ENCODE peak calls at places on chromosomes 3 and 15, in ten cellular contexts. Y is stimulated activated naive CD8-positive, alpha-beta T cell treated with anti-CD3 and anti-CD28 coated beads, Interleukin-15, Interleukin-2, amounts not matched to agents 100 U/mL and 50 U/mL, for 24 hours; L is stimulated activated CD4-positive, alpha-beta T cell treated with anti-CD3 and anti-CD28 coated beads, Interleukin-15, amount 100 ng/mL, for 1 hour; X is T-helper 9 cell; N is hypothalamus; Q is astrocyte; A is heart right ventricle; S is ACHN; V is iPS-NIHi11; D is thyroid gland. P is an unnamed sample.

GRCh38 chr3:159364511-159364910 is 562.7 kb downstream of the MFSD1 start:
- DNase-seq in Y (no peak), L (no peak), X (no peak), N (no peak), Q (no peak), A (no peak), S (no peak), V (no peak), D (no peak), P (no peak)

GRCh38 chr15:40487816-40488682 is 17.3 kb downstream of the CHST14 start:
- DNase-seq in Y (no peak), L (no peak), X (no peak), N (no peak), Q (no peak), A (no peak), S (no peak), V (no peak), D (no peak), P (no peak)

GRCh38 chr3:57956119-57956832 is 51.9 kb upstream of the FLNB start:
- DNase-seq in Y (no peak), L (no peak), X (no peak), N (no peak), Q (peak), A (no peak), S (peak), V (no peak), D (no peak), P (no peak)

GRCh38 chr15:97902140-97902780 is 58.2 kb upstream of the ARRDC4 start:
- DNase-seq in Y (no peak), L (no peak), X (no peak), N (no peak), Q (no peak), A (no peak), S (peak), V (no peak), D (peak), P (no peak)

GRCh38 chr15:44087578-44088190 is 107.4 kb downstream of the FRMD5 start:
- DNase-seq in Y (no peak), L (no peak), X (no peak), N (no peak), Q (peak), A (no peak), S (peak), V (no peak), D (no peak), P (no peak)

GRCh38 chr3:134900482-134900881 is 105.4 kb downstream of the EPHB1 start:
- DNase-seq in Y (no peak), L (no peak), X (no peak), N (no peak), Q (no peak), A (no peak), S (no peak), V (no peak), D (no peak), P (no peak)

GRCh38 chr3:164486150-164486549 is 592.1 kb downstream of the SI start:
- DNase-seq in Y (no peak), L (no peak), X (no peak), N (no peak), Q (no peak), A (no peak), S (no peak), V (no peak), D (no peak), P (no peak)

GRCh38 chr15:91561371-91562100 is 292.0 kb upstream of the SLCO3A1 start:
- DNase-seq in Y (no peak), L (no peak), X (no peak), N (peak), Q (peak), A (peak), S (peak), V (no peak), D (no peak), P (no peak)

GRCh38 chr3:127984241-127984975 is 67.8 kb upstream of the SEC61A1 start:
- DNase-seq in Y (no peak), L (no peak), X (no peak), N (no peak), Q (peak), A (no peak), S (no peak), V (no peak), D (no peak), P (no peak)

GRCh38 chr3:18394384-18394995 is 30.6 kb downstream of the SATB1 start:
- DNase-seq in Y (no peak), L (no peak), X (no peak), N (no peak), Q (no peak), A (no peak), S (no peak), V (no peak), D (no peak), P (no peak)

GRCh38 chr15:68210821-68211655 is 5.9 kb upstream of the CALML4 start:
- DNase-seq in Y (peak), L (no peak), X (peak), N (peak), Q (no peak), A (peak), S (peak), V (peak), D (peak), P (peak)

GRCh38 chr3:112053229-112053628 is 18.7 kb downstream of the TMPRSS7 start:
- DNase-seq in Y (no peak), L (no peak), X (no peak), N (no peak), Q (no peak), A (no peak), S (no peak), V (no peak), D (no peak), P (no peak)

GRCh38 chr3:121411554-121411953 is 134.2 kb downstream of the POLQ start:
- DNase-seq in Y (no peak), L (no peak), X (no peak), N (no peak), Q (peak), A (no peak), S (no peak), V (no peak), D (no peak), P (no peak)

GRCh38 chr3:80606073-80606472 is 838.3 kb upstream of the ROBO1 start:
- DNase-seq in Y (no peak), L (no peak), X (no peak), N (no peak), Q (no peak), A (no peak), S (peak), V (no peak), D (no peak), P (no peak)

GRCh38 chr15:73945109-73945508 is 18.8 kb downstream of the LOXL1 start:
- DNase-seq in Y (no peak), L (no peak), X (no peak), N (no peak), Q (no peak), A (no peak), S (no peak), V (no peak), D (no peak), P (no peak)

GRCh38 chr3:119301001-119301400 is 6.8 kb downstream of the ARHGAP31 start:
- DNase-seq in Y (no peak), L (no peak), X (no peak), N (peak), Q (no peak), A (no peak), S (no peak), V (no peak), D (no peak), P (no peak)

GRCh38 chr15:77508541-77509505 is 88.1 kb downstream of the HMG20A start:
- DNase-seq in Y (no peak), L (no peak), X (no peak), N (no peak), Q (peak), A (peak), S (no peak), V (no peak), D (peak), P (no peak)

GRCh38 chr15:39597336-39597735 is 16.5 kb downstream of the THBS1 start:
- DNase-seq in Y (no peak), L (no peak), X (no peak), N (no peak), Q (no peak), A (no peak), S (no peak), V (no peak), D (no peak), P (no peak)

GRCh38 chr15:95864467-95864886 is 466.0 kb upstream of the NR2F2 start:
- DNase-seq in Y (no peak), L (no peak), X (no peak), N (no peak), Q (no peak), A (no peak), S (no peak), V (no peak), D (no peak), P (peak)

GRCh38 chr3:100527347-100527735 is 34.9 kb downstream of the TMEM45A start:
- DNase-seq in Y (no peak), L (no peak), X (no peak), N (no peak), Q (no peak), A (no peak), S (no peak), V (no peak), D (no peak), P (no peak)

GRCh38 chr3:194367992-194368841 is 1.3 kb downstream of the LRRC15 start:
- DNase-seq in Y (no peak), L (no peak), X (no peak), N (no peak), Q (peak), A (no peak), S (no peak), V (no peak), D (no peak), P (no peak)

GRCh38 chr15:95558916-95559315 is 771.6 kb upstream of the NR2F2 start:
- DNase-seq in Y (no peak), L (no peak), X (no peak), N (no peak), Q (no peak), A (no peak), S (no peak), V (no peak), D (no peak), P (no peak)

GRCh38 chr3:127037423-127037841 is 54.5 kb downstream of the PLXNA1 start:
- DNase-seq in Y (no peak), L (no peak), X (no peak), N (no peak), Q (no peak), A (no peak), S (no peak), V (no peak), D (no peak), P (no peak)

GRCh38 chr15:65985387-65985786 is 116.1 kb downstream of the RAB11A start:
- DNase-seq in Y (no peak), L (no peak), X (no peak), N (no peak), Q (no peak), A (no peak), S (no peak), V (no peak), D (no peak), P (no peak)

GRCh38 chr15:65525622-65526021 is 4.6 kb upstream of the HACD3 start:
- DNase-seq in Y (no peak), L (no peak), X (no peak), N (peak), Q (peak), A (peak), S (no peak), V (no peak), D (peak), P (no peak)

GRCh38 chr15:66701422-66702034 is 508 bp upstream of the SMAD6 start:
- DNase-seq in Y (peak), L (no peak), X (peak), N (peak), Q (peak), A (peak), S (peak), V (no peak), D (peak), P (peak)

GRCh38 chr3:184305577-184305976 is 6.5 kb downstream of the PSMD2 start:
- DNase-seq in Y (no peak), L (no peak), X (no peak), N (no peak), Q (no peak), A (no peak), S (peak), V (no peak), D (no peak), P (no peak)

GRCh38 chr3:192063570-192063969 is 602.6 kb downstream of the PYDC2 start:
- DNase-seq in Y (no peak), L (no peak), X (no peak), N (peak), Q (peak), A (peak), S (no peak), V (peak), D (no peak), P (no peak)

GRCh38 chr3:70726966-70727365 is 414.5 kb upstream of the MDFIC2 start:
- DNase-seq in Y (no peak), L (no peak), X (no peak), N (no peak), Q (peak), A (no peak), S (no peak), V (no peak), D (no peak), P (no peak)

GRCh38 chr3:69368129-69368741 is 17.7 kb downstream of the FRMD4B start:
- DNase-seq in Y (peak), L (no peak), X (no peak), N (no peak), Q (no peak), A (no peak), S (no peak), V (no peak), D (no peak), P (no peak)

GRCh38 chr3:152558386-152558785 is 276.5 kb upstream of the P2RY1 start:
- DNase-seq in Y (no peak), L (no peak), X (no peak), N (no peak), Q (no peak), A (no peak), S (no peak), V (no peak), D (no peak), P (no peak)

GRCh38 chr15:100042558-100042957 is 299.2 kb downstream of the ADAMTS17 start:
- DNase-seq in Y (no peak), L (no peak), X (no peak), N (no peak), Q (peak), A (no peak), S (no peak), V (no peak), D (no peak), P (no peak)

GRCh38 chr3:83321891-83322290 is 1560.4 kb upstream of the GBE1 start:
- DNase-seq in Y (no peak), L (no peak), X (no peak), N (no peak), Q (peak), A (no peak), S (no peak), V (no peak), D (no peak), P (no peak)

GRCh38 chr3:120472121-120472844 is 21.5 kb upstream of the FSTL1 start:
- DNase-seq in Y (no peak), L (no peak), X (no peak), N (no peak), Q (peak), A (no peak), S (no peak), V (no peak), D (no peak), P (no peak)

GRCh38 chr3:64954995-64955636 is 267.3 kb upstream of the ADAMTS9 start:
- DNase-seq in Y (no peak), L (no peak), X (no peak), N (no peak), Q (no peak), A (peak), S (no peak), V (no peak), D (no peak), P (no peak)

GRCh38 chr3:141846050-141846433 is 30.4 kb upstream of the ATP1B3 start:
- DNase-seq in Y (no peak), L (no peak), X (no peak), N (no peak), Q (no peak), A (no peak), S (no peak), V (no peak), D (no peak), P (no peak)

GRCh38 chr15:89845305-89845893 is 30.7 kb upstream of the ANPEP start:
- DNase-seq in Y (no peak), L (no peak), X (no peak), N (no peak), Q (peak), A (no peak), S (peak), V (no peak), D (no peak), P (no peak)